ENCODE peak calls at places on chromosomes 3 and 15, in nine cellular contexts. E is IMR-90, L is psoas muscle, B is BJ, W is sigmoid colon, C is endodermal cell, U is AG04450, X is NB4, D is body of pancreas. P is an unnamed sample.

GRCh38 chr15:68389041-68389930 is 42.7 kb downstream of the ITGA11 start:
- DNase-seq in E (no peak), L (no peak), B (no peak), W (peak; percentile 18), C (peak; percentile 71), U (no peak), X (peak; percentile 78), D (no peak), P (no peak)

GRCh38 chr3:117735481-117736101 is 1026.0 kb downstream of the TUSC7 start:
- DNase-seq in E (peak; percentile 91), L (no peak), B (peak; percentile 77), W (no peak), C (no peak), U (peak; percentile 61), X (no peak), D (no peak), P (peak; percentile 70)

GRCh38 chr3:2765002-2765579 is 345.1 kb downstream of the IL5RA start:
- DNase-seq in E (no peak), L (no peak), B (no peak), W (no peak), C (peak; percentile 63), U (no peak), X (peak; percentile 23), D (peak; percentile 6), P (no peak)

GRCh38 chr15:89112341-89112971 is 24.2 kb downstream of the ABHD2 start:
- DNase-seq in E (peak; percentile 49), L (peak; percentile 40), B (no peak), W (peak; percentile 65), C (no peak), U (no peak), X (no peak), D (peak; percentile 82), P (no peak)

GRCh38 chr3:44865272-44866005 is 3.7 kb downstream of the TMEM42 start:
- DNase-seq in E (peak; percentile 76), L (no peak), B (no peak), W (no peak), C (no peak), U (no peak), X (no peak), D (no peak), P (no peak)

GRCh38 chr3:119294889-119295769 is 946 bp downstream of the ARHGAP31 start:
- DNase-seq in E (peak; percentile 37), L (peak; percentile 31), B (no peak), W (peak; percentile 74), C (peak; percentile 79), U (no peak), X (peak; percentile 61), D (peak; percentile 20), P (no peak)

GRCh38 chr3:123658118-123658859 is 73.4 kb upstream of the HACD2 start:
- DNase-seq in E (peak; percentile 77), L (peak; percentile 40), B (peak; percentile 61), W (peak; percentile 92), C (no peak), U (no peak), X (no peak), D (peak; percentile 62), P (peak; percentile 36)

GRCh38 chr15:68277131-68277604 is 377 bp upstream of the FEM1B start:
- DNase-seq in E (peak; percentile 48), L (no peak), B (no peak), W (peak; percentile 78), C (no peak), U (no peak), X (no peak), D (peak; percentile 31), P (no peak)

GRCh38 chr15:38758001-38758400 is 193.4 kb upstream of the RASGRP1 start:
- DNase-seq in E (peak; percentile 76), L (no peak), B (peak; percentile 71), W (no peak), C (no peak), U (peak; percentile 30), X (no peak), D (no peak), P (peak; percentile 79)

DNA sequence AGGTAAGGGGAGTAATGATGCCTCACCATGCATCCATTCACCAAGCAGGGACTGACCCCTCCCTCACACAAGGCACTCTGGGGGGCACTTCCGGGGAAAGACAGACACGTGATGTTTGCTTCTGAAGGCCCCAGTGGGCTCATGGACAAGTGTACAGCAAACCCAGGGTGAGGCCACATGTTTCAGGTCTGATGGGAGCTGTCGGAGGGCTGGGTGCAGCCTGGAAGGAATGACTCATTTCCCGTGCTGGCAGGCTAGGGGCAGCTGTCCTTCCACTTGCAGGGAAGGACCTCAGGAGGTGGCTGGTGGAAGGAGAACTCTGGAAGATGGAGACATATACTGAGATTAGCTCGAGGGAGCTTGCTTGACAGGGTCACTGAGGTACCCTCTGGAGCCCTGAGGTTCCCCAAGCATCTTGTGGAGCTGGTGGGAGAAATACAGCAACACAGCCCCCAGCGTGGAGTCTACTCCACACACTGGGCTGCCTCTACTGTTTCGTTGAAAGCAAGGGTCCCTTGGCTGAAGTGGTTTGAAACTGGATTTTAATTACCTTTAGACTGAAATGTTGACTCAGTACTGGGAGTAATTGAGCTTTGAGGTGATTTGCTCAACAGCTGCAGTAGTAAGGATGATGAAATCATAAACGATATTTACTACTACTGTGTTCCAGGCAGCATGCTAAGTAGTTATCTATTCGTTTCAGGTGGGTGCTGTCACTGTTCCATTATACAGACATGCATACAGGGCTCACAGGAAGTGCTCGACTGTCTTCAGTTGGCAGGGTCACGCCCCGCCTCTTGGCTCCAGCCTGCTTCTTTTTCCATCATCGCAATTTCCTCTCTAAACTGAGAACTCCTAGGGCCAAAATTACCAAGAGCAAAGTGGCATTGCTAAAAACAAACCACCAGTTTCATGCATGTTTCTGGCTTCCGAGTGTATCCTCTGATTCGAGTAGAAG is 230.4 kb downstream of the ADAMTS17 start:
- DNase-seq in E (peak; percentile 88), L (peak; percentile 62), B (no peak), W (peak; percentile 80), C (no peak), U (peak; percentile 59), X (peak; percentile 96), D (peak; percentile 23), P (no peak)
- TF ChIP-seq CTCF in E (no peak), L (no peak), B (no peak), W (no peak), C (no peak), U (no peak), X (no peak), D (no peak), P (no peak)

DNA sequence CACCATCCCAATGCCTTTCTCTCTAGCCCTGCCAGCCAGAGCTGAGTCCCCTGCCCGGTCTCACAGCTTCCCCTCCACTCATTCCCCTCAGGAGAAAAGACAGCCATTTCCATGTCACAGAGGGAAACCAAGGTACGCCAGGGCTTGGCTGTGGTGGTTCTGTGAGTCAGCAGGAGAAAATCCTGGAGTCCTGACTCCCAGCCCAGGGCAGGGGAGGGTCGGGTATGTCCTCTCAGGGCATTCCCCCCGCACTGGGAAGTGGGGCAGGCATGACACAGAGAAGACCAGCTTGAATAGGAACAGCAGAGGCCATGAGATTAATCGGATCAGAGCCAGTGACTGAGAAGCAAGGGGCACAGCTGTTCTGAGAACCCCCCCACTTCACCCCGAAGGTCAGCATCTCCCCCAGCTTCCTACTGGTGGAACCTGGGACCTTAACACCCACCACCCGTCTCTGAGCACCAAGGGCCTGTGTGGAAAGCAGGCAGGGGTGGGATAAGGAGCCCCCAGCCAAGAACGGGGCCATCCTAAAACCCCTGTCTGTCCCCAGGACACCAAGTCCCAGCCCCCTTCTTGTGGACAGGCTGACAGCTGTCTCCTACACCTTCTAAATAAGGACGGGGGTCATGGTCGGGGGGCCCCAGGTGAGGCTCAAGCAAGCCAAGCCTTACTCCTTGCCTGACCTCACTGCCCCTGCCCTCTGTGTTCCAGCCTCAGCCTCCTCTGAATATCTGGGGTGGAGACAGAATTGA is 843 bp upstream of the SLC38A3 start:
- DNase-seq in E (no peak), L (no peak), B (no peak), W (no peak), C (no peak), U (no peak), X (no peak), D (no peak), P (no peak)
- H3K4me3 ChIP-seq in E (no peak overlapping the region), L (no peak overlapping the region), B (no peak overlapping the region), W (no peak overlapping the region), C (no peak overlapping the region), U (no peak overlapping the region), X (no peak overlapping the region), D (no peak overlapping the region), P (no peak overlapping the region)

DNA sequence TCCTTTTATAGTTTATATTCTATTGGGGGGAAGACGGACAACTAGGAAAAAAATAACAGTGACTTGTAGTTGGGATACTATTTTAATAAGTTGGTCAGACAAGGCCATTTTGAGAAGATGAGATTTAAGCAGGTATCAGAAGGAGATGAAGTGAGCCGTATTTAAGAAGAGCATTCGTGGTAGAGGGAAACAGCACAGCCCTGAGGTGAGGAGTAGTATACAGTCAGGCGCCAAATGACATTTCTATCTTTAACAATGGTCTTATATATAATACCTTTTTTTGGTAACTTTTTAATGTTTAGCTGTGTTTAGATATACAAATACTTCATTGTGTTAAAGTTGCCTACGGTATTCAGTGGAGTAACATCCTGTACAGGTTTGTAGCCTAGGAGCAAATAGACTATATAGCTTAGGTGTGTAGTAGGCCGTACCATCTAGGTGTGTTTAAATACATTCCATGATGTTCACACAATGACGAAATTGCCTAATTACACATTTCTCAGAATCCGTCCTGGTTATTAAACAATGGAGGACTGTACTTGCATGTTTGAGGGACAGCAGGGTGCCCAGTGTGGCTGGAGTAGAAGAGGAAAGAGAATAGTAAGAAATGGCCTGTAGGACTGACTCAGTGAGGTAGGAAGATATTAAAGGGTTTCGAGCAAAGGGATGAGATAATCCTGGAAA is 1.6 kb downstream of the NKTR start:
- DNase-seq in E (peak; percentile 22), L (no peak), B (no peak), W (no peak), C (no peak), U (no peak), X (peak; percentile 30), D (no peak), P (no peak)
- TF ChIP-seq CTCF in E (peak; percentile 17), L (no peak), B (no peak), W (no peak), C (peak; percentile 57), U (peak; percentile 39), X (no peak), D (peak; percentile 17), P (peak; percentile 32)

GRCh38 chr3:169668081-169668956 is 4.8 kb upstream of the MECOM start:
- DNase-seq in E (peak; percentile 18), L (peak; percentile 14), B (no peak), W (no peak), C (peak; percentile 80), U (no peak), X (no peak), D (peak; percentile 59), P (no peak)

GRCh38 chr3:169666079-169666436 is 2.5 kb upstream of the MECOM start:
- DNase-seq in E (no peak), L (no peak), B (no peak), W (no peak), C (peak; percentile 55), U (no peak), X (no peak), D (no peak), P (no peak)

GRCh38 chr3:169667710-169668080 is 4.2 kb upstream of the MECOM start:
- DNase-seq in E (no peak), L (no peak), B (no peak), W (no peak), C (no peak), U (no peak), X (no peak), D (no peak), P (no peak)

GRCh38 chr3:169666501-169667379 is 3.2 kb upstream of the MECOM start:
- DNase-seq in E (no peak), L (no peak), B (no peak), W (peak; percentile 56), C (peak; percentile 82), U (no peak), X (no peak), D (peak; percentile 95), P (no peak)

GRCh38 chr3:169667380-169667671 is 3.8 kb upstream of the MECOM start:
- DNase-seq in E (no peak), L (no peak), B (no peak), W (no peak), C (no peak), U (no peak), X (no peak), D (no peak), P (no peak)
- H3K4me3 ChIP-seq in E (no peak overlapping the region), L (no peak overlapping the region), B (no peak overlapping the region), W (no peak overlapping the region), C (peak overlapping the region; percentile 77), U (no peak overlapping the region), X (no peak overlapping the region), D (no peak overlapping the region), P (no peak overlapping the region)